ENCODE peak calls at places on chromosomes 1 and 21, in four cellular contexts. One of them, this sample, is unnamed.

GRCh38 chr1:230231739-230232075 is 164.7 kb downstream of the GALNT2 start:
- DNase-seq in HepG2: no peak
- DNase-seq in K562: peak; percentile 75
- DNase-seq in SK-N-SH: no peak
- DNase-seq in this sample: no peak

GRCh38 chr1:193070942-193071341 is 11.5 kb downstream of the RO60 start:
- DNase-seq in HepG2: no peak
- DNase-seq in K562: peak; percentile 72
- DNase-seq in SK-N-SH: no peak
- DNase-seq in this sample: peak; percentile 18

GRCh38 chr1:51192213-51192843 is 43.7 kb upstream of the RNF11 start:
- DNase-seq in HepG2: peak; percentile 34
- DNase-seq in K562: peak; percentile 86
- DNase-seq in SK-N-SH: peak; percentile 41
- DNase-seq in this sample: peak; percentile 52

GRCh38 chr1:41568204-41568603 is 83.7 kb upstream of the EDN2 start:
- DNase-seq in HepG2: no peak
- DNase-seq in K562: no peak
- DNase-seq in SK-N-SH: no peak
- DNase-seq in this sample: no peak

GRCh38 chr1:226723640-226724532 is 15.2 kb downstream of the ITPKB start:
- DNase-seq in HepG2: no peak
- DNase-seq in K562: peak; percentile 23
- DNase-seq in SK-N-SH: no peak
- DNase-seq in this sample: peak; percentile 77

GRCh38 chr1:240000634-240001033 is 91.0 kb upstream of the FMN2 start:
- DNase-seq in HepG2: no peak
- DNase-seq in K562: no peak
- DNase-seq in SK-N-SH: no peak
- DNase-seq in this sample: no peak

GRCh38 chr1:146049436-146049835 is 27.9 kb upstream of the HJV start:
- DNase-seq in HepG2: no peak
- DNase-seq in K562: no peak
- DNase-seq in SK-N-SH: no peak
- DNase-seq in this sample: no peak

GRCh38 chr1:63624911-63625310 is 31.7 kb downstream of the PGM1 start:
- DNase-seq in HepG2: no peak
- DNase-seq in K562: no peak
- DNase-seq in SK-N-SH: no peak
- DNase-seq in this sample: no peak

GRCh38 chr1:228938248-228938891 is 203.1 kb downstream of the RHOU start:
- DNase-seq in HepG2: peak; percentile 68
- DNase-seq in K562: no peak
- DNase-seq in SK-N-SH: no peak
- DNase-seq in this sample: no peak

GRCh38 chr1:7014640-7014930 is 229.3 kb downstream of the CAMTA1 start:
- DNase-seq in HepG2: no peak
- DNase-seq in K562: no peak
- DNase-seq in SK-N-SH: no peak
- DNase-seq in this sample: no peak

GRCh38 chr1:41672173-41672572 is 187.7 kb upstream of the EDN2 start:
- DNase-seq in HepG2: no peak
- DNase-seq in K562: peak; percentile 9
- DNase-seq in SK-N-SH: no peak
- DNase-seq in this sample: no peak

GRCh38 chr1:17588048-17588781 is 48.7 kb downstream of the ARHGEF10L start:
- DNase-seq in HepG2: peak; percentile 96
- DNase-seq in K562: no peak
- DNase-seq in SK-N-SH: peak; percentile 89
- DNase-seq in this sample: no peak

GRCh38 chr1:115978292-115978941 is 2.1 kb downstream of the SLC22A15 start:
- DNase-seq in HepG2: no peak
- DNase-seq in K562: no peak
- DNase-seq in SK-N-SH: no peak
- DNase-seq in this sample: no peak

GRCh38 chr21:46124926-46125845 is 27.3 kb downstream of the COL6A2 start:
- DNase-seq in HepG2: no peak
- DNase-seq in K562: no peak
- DNase-seq in SK-N-SH: peak; percentile 21
- DNase-seq in this sample: no peak

GRCh38 chr1:201999625-202000238 is 10.7 kb upstream of the ELF3 start:
- DNase-seq in HepG2: peak; percentile 64
- DNase-seq in K562: peak; percentile 81
- DNase-seq in SK-N-SH: peak; percentile 76
- DNase-seq in this sample: peak; percentile 84

GRCh38 chr1:63784489-63785390 is 10.9 kb downstream of the ROR1 start:
- DNase-seq in HepG2: no peak
- DNase-seq in K562: no peak
- DNase-seq in SK-N-SH: no peak
- DNase-seq in this sample: no peak

DNA sequence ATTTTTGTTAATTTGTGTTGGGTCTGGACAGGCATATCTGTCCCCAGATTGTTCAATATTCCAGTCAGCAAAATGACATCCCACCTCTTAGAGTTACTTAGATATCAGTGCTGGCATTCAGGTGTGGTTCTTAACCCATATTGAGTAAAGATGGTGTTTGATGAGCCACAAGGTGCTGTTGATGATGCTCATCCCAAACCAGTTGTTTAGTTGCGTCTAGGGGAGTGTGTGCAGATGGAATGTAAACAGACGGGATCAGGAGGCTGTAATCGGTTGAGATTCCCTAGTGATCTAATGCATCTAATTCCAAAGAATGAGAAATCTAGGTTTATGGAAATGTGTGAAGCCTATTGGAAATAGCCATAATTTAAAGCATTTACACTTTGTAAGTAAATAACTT is 1.1 kb downstream of the HOOK1 start:
- DNase-seq in HepG2: peak; percentile 18
- DNase-seq in K562: no peak
- DNase-seq in SK-N-SH: no peak
- DNase-seq in this sample: no peak
- TF ChIP-seq FOXM1 in HepG2: no peak
- TF ChIP-seq FOXM1 in K562: no peak
- TF ChIP-seq FOXM1 in SK-N-SH: no peak
- TF ChIP-seq FOXM1 in this sample: no peak

DNA sequence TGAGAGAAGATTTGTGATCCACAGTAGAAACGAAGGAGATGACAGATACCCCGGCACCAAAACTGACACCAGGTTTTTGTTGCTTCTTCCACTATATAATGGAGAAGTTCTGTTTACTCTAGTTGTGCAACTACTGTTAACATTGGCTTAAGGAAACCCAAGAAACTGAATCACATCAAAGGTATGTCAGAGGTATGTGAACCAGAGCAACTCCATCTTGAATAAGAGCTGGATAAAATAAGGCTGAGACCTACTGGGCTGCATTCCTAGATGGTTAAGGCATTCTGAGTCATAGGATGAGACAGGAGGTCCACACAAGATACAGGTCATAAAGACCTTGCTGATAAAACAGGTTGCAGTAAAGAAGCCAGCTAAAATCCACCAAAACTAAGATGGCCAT is 173.7 kb upstream of the CAMK1G start:
- DNase-seq in HepG2: no peak
- DNase-seq in K562: no peak
- DNase-seq in SK-N-SH: no peak
- DNase-seq in this sample: no peak
- TF ChIP-seq FOXM1 in HepG2: no peak
- TF ChIP-seq FOXM1 in K562: no peak
- TF ChIP-seq FOXM1 in SK-N-SH: no peak
- TF ChIP-seq FOXM1 in this sample: no peak

GRCh38 chr1:206560021-206560716 is 52.1 kb downstream of the EIF2D start:
- DNase-seq in HepG2: no peak
- DNase-seq in K562: peak; percentile 30
- DNase-seq in SK-N-SH: no peak
- DNase-seq in this sample: no peak
- TF ChIP-seq FOXM1 in HepG2: no peak
- TF ChIP-seq FOXM1 in K562: no peak
- TF ChIP-seq FOXM1 in SK-N-SH: no peak
- TF ChIP-seq FOXM1 in this sample: no peak

DNA sequence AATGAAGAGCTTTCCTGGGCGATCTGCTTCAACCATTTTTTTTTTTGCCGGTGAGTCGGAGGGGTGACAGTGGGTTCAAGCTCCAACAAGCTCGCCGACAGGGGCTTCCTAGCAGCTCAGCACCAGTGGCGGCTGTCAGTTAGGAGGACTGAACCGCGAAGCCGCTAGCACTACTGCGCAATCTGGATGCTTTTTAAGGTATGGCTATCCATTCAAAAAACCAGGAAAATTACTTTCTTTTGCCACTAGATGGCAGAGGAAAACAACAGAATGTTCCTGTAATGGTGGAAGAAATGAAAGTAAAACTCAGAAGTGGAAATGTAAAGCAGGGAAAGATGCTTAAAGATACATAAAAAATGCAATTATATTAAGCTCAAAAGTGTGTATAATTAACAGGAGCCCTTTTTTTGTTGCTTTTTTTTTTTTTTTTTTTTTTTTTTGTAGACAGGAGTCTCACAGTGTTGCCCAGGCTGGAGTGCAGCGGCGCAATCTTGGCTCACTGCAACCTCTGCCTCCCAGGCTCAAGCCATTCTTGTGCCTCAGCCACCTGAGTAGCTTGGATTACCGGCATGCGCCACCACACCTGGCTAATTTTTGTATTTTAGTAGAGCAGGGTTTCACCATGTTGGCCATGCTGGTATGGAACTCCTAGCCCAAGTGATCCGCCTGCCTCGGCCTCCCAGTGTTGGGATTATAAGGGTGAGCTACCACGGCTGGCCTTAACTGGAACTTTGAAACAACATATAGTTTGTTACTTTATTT is 8.5 kb downstream of the KYAT3 start:
- DNase-seq in HepG2: peak; percentile 71
- DNase-seq in K562: peak; percentile 47
- DNase-seq in SK-N-SH: peak; percentile 39
- DNase-seq in this sample: peak; percentile 22
- TF ChIP-seq FOXM1 in HepG2: no peak
- TF ChIP-seq FOXM1 in K562: no peak
- TF ChIP-seq FOXM1 in SK-N-SH: no peak
- TF ChIP-seq FOXM1 in this sample: no peak

DNA sequence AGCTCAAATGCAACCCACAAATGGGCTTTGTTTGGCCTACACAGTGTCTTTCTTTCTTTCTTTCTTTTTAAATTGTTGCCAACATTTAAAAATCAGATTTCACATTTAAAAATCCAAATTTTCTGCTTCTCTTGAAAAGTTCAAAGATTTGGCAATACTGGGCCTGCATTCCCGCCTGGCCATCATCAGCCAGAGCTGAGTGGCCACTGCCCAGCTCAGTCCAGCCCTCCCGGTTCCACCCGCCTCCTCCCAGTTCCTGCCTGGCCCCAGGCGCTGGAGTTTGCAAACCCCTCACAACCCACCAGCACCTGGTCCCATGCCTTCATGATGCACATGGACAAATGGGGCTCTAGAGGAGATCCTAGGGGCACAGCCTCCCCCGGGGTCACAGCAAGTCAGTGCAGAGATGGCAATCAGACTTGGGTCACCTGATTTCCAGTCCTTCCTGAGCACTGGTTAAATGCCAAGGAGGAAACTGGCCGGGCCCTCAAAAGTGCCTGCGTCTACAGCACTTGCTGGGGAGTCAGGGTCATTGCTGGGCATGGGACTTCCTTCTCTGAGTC is 40.9 kb upstream of the LAPTM5 start:
- DNase-seq in HepG2: no peak
- DNase-seq in K562: no peak
- DNase-seq in SK-N-SH: peak; percentile 55
- DNase-seq in this sample: no peak
- TF ChIP-seq FOXM1 in HepG2: no peak
- TF ChIP-seq FOXM1 in K562: no peak
- TF ChIP-seq FOXM1 in SK-N-SH: no peak
- TF ChIP-seq FOXM1 in this sample: no peak

DNA sequence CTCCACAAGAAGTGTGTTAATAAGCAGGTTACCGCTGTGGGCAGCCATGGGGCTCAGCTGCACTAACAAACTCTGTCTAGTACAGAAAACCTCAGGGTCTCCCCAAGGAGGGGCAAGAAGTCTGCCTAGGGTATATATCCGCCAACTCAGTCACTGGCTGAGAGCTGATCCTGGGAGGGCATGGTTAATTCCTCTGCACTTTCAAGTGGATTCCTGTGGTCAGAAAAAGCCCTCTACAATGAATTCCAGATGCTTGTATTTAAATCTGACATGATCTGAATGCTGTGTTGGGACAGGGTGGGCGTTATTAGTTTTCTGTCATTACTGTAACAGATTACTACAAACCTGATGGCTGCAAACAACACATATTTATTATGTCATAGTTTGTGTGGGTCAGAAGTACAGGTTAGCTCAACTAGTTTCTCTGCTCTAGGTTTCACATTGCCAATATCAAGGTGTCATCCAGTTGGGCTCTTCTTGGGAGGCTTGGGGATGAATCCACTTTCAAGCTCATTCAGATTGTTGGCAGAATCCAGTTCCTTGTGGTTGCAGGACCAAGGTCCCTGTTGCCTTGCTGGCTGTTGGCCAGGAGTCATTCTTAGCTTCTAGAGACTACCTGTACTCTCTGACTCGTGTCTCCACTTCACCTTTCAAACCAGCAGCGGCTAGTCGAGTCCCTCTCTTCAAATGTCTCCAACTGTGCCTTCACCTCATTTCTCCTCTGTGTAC is 8.0 kb upstream of the SELE start:
- DNase-seq in HepG2: no peak
- DNase-seq in K562: no peak
- DNase-seq in SK-N-SH: no peak
- DNase-seq in this sample: no peak
- TF ChIP-seq FOXM1 in HepG2: no peak
- TF ChIP-seq FOXM1 in K562: no peak
- TF ChIP-seq FOXM1 in SK-N-SH: no peak
- TF ChIP-seq FOXM1 in this sample: no peak

DNA sequence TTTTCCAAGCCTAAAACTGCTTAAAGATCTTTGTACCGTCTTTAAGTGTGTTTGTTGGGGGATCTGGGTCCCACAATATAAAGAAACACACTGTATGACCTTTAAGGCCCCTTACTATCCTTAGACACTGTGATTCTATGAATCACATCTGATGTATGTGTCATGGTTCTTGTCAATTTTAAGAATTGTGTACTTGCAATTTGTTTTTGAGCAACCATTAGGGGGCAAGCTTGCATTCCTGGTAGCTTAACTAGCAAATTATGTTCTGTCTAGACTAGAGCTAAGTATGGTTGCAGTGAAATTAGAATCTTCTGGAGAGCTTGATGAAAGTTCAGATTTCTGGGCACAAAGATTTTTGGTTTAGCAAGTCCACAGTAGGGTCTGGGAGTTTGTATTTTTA is 219.5 kb downstream of the TPR start:
- DNase-seq in HepG2: peak; percentile 44
- DNase-seq in K562: peak; percentile 60
- DNase-seq in SK-N-SH: peak; percentile 12
- DNase-seq in this sample: peak; percentile 46
- TF ChIP-seq FOXM1 in HepG2: no peak
- TF ChIP-seq FOXM1 in K562: no peak
- TF ChIP-seq FOXM1 in SK-N-SH: no peak
- TF ChIP-seq FOXM1 in this sample: no peak

DNA sequence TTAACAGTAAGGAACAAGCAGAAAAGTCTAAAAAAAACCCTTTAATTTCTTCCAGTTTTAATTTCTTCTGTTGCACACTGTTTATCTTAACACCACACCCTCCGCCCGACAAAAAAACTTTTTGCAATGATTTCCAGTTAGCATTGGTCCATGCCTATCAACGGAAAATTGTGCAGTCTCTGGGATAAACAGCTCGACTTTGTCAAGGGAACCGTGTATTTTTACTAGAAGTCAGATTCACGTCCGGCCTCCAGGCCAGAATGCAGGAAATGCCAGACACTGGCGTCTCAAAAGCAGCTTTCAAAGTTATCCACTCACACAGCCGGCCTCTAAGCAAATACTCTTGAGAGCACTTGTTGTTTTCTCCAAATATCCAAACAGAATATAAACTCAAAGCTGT is 409 bp upstream of the NUP210L start:
- DNase-seq in HepG2: no peak
- DNase-seq in K562: no peak
- DNase-seq in SK-N-SH: no peak
- DNase-seq in this sample: no peak
- TF ChIP-seq FOXM1 in HepG2: no peak
- TF ChIP-seq FOXM1 in K562: no peak
- TF ChIP-seq FOXM1 in SK-N-SH: no peak
- TF ChIP-seq FOXM1 in this sample: no peak